ENCODE peak calls at places on chromosomes 7 and 10, in five cellular contexts. I is MCF 10A; G is SHP77; X is activated CD4-positive, alpha-beta T cell treated with anti-CD3 and anti-CD28 coated beads for 48 hours; U is left ventricle myocardium inferior. J is an unnamed sample.
A peak's percentile ranks its signal among the peaks of the same experiment; 100 is the strongest.

GRCh38 chr10:12193193-12193592 is 2.5 kb downstream of the NUDT5 start:
- DNase-seq in U (no peak), I (peak; percentile 65), X (no peak), G (no peak), J (no peak)

GRCh38 chr10:34854147-34854601 is 39.1 kb upstream of the PARD3 start:
- DNase-seq in X (no peak), U (no peak), I (peak; percentile 63), G (no peak), J (no peak)

GRCh38 chr10:124632064-124632531 is 112.1 kb downstream of the FAM53B start:
- DNase-seq in X (peak; percentile 60), G (peak; percentile 52), I (peak; percentile 22), U (peak; percentile 62), J (peak; percentile 53)

GRCh38 chr7:47670738-47671137 is 88.8 kb upstream of the TNS3 start:
- DNase-seq in X (no peak), G (no peak), U (no peak), I (no peak), J (no peak)

GRCh38 chr10:110676016-110676415 is 31.9 kb downstream of the RBM20 start:
- DNase-seq in I (no peak), U (no peak), G (no peak), X (no peak), J (no peak)

GRCh38 chr7:3229904-3230470 is 71.1 kb upstream of the SDK1 start:
- DNase-seq in X (no peak), G (no peak), U (no peak), I (no peak), J (no peak)

GRCh38 chr10:59580257-59580863 is 129.3 kb downstream of the SLC16A9 start:
- DNase-seq in I (peak; percentile 34), G (no peak), X (no peak), U (no peak), J (no peak)

GRCh38 chr7:37495574-37496184 is 47.0 kb upstream of the ELMO1 start:
- DNase-seq in G (no peak), U (no peak), X (no peak), I (peak; percentile 59), J (no peak)

GRCh38 chr10:66836057-66836456 is 89.8 kb upstream of the LRRTM3 start:
- DNase-seq in U (no peak), X (no peak), G (no peak), I (peak; percentile 17), J (no peak)

GRCh38 chr7:54788664-54789063 is 29.7 kb upstream of the SEC61G start:
- DNase-seq in I (peak; percentile 65), G (peak; percentile 84), U (no peak), X (peak; percentile 53), J (no peak)

GRCh38 chr10:58590152-58590551 is 77.5 kb downstream of the BICC1 start:
- DNase-seq in I (peak; percentile 87), X (no peak), U (no peak), G (no peak), J (peak; percentile 20)

GRCh38 chr7:122803323-122803722 is 82.9 kb downstream of the CADPS2 start:
- DNase-seq in G (no peak), I (peak; percentile 52), U (no peak), X (no peak), J (no peak)

GRCh38 chr7:9091282-9091681 is 657.9 kb downstream of the NXPH1 start:
- DNase-seq in U (no peak), X (no peak), I (peak; percentile 53), G (no peak), J (no peak)

GRCh38 chr7:71442492-71443196 is 310.7 kb downstream of the GALNT17 start:
- DNase-seq in X (no peak), G (no peak), U (no peak), I (no peak), J (no peak)

GRCh38 chr10:133481086-133481643 is 27.4 kb downstream of the SCART1 start:
- DNase-seq in U (no peak), G (no peak), X (no peak), I (no peak), J (no peak)

GRCh38 chr10:45005284-45005683 is 4.6 kb downstream of the ZNF22 start:
- DNase-seq in I (no peak), G (no peak), X (no peak), U (no peak), J (no peak)

GRCh38 chr7:150631084-150631824 is 931 bp downstream of the GIMAP6 start:
- DNase-seq in X (peak; percentile 57), G (no peak), U (peak; percentile 48), I (no peak), J (peak; percentile 55)

J was measured in heart left ventricle.